ENCODE peak calls at places on chromosomes 13 and 19, in five cellular contexts. X is GF-D8; S is CD4-positive, alpha-beta T cell; G is nephron progenitor cell; U is stimulated activated CD4-positive, alpha-beta T cell treated with anti-CD3 and anti-CD28 coated beads, Interleukin-1b, Interleukin-23, amount 100 ng/mL, for 24 hours. I is an unnamed sample.
A peak's percentile ranks its signal among the peaks of the same experiment; 100 is the strongest.

GRCh38 chr13:44676534-44676933 is 100.4 kb upstream of the TSC22D1 start:
- DNase-seq in X (no peak), S (no peak), G (no peak), U (no peak), I (no peak)

GRCh38 chr13:79307866-79308298 is 98.2 kb downstream of the RBM26 start:
- DNase-seq in X (no peak), S (no peak), G (no peak), U (no peak), I (no peak)

GRCh38 chr13:33383724-33384577 is 98.4 kb upstream of the STARD13 start:
- DNase-seq in X (no peak), S (no peak), G (no peak), U (no peak), I (no peak)

GRCh38 chr13:112911285-112911701 is 57.7 kb upstream of the MCF2L start:
- DNase-seq in X (no peak), S (no peak), G (no peak), U (no peak), I (no peak)

GRCh38 chr19:32647361-32647760 is 27.6 kb downstream of the ANKRD27 start:
- DNase-seq in X (no peak), S (no peak), G (no peak), U (no peak), I (peak; percentile 69)

GRCh38 chr19:13020002-13020414 is 24.7 kb downstream of the NFIX start:
- DNase-seq in X (no peak), S (no peak), G (no peak), U (no peak), I (no peak)

GRCh38 chr19:11191273-11191755 is 6.0 kb downstream of the KANK2 start:
- DNase-seq in X (no peak), S (no peak), G (no peak), U (no peak), I (peak; percentile 71)

GRCh38 chr13:44088911-44089851 is 209.5 kb downstream of the LACC1 start:
- DNase-seq in X (no peak), S (no peak), G (no peak), U (no peak), I (no peak)

GRCh38 chr19:46970815-46971214 is 48.8 kb upstream of the NPAS1 start:
- DNase-seq in X (no peak), S (no peak), G (no peak), U (no peak), I (no peak)

GRCh38 chr13:21849323-21849722 is 178.4 kb downstream of the FGF9 start:
- DNase-seq in X (no peak), S (no peak), G (peak; percentile 6), U (no peak), I (peak; percentile 26)

GRCh38 chr13:99383511-99383921 is 76.3 kb upstream of the GPR183 start:
- DNase-seq in X (no peak), S (no peak), G (no peak), U (no peak), I (no peak)

GRCh38 chr13:24905242-24905641 is 141.3 kb downstream of the RNF17 start:
- DNase-seq in X (peak; percentile 15), S (no peak), G (no peak), U (no peak), I (no peak)

GRCh38 chr19:35404879-35405622 is 34.2 kb downstream of the GPR42 start:
- DNase-seq in X (no peak), S (no peak), G (no peak), U (peak; percentile 3), I (no peak)

GRCh38 chr19:42401365-42402303 is 11.5 kb upstream of the CNFN start:
- DNase-seq in X (no peak), S (peak; percentile 68), G (peak; percentile 89), U (peak; percentile 63), I (peak; percentile 90)

GRCh38 chr19:51000981-51001380 is 423 bp downstream of the KLK8 start:
- DNase-seq in X (no peak), S (no peak), G (no peak), U (no peak), I (no peak)

GRCh38 chr19:23762884-23763711 is 4.4 kb upstream of the ZNF681 start:
- DNase-seq in X (peak; percentile 45), S (peak; percentile 73), G (peak; percentile 87), U (peak; percentile 71), I (peak; percentile 87)

GRCh38 chr19:2923510-2923909 is 21.3 kb downstream of the ZNF77 start:
- DNase-seq in X (no peak), S (no peak), G (no peak), U (no peak), I (no peak)

GRCh38 chr13:108877300-108877699 is 247.9 kb downstream of the MYO16 start:
- DNase-seq in X (no peak), S (no peak), G (no peak), U (no peak), I (no peak)

GRCh38 chr13:89846890-89847585 is 1500.4 kb upstream of the MIR17HG start:
- DNase-seq in X (no peak), S (no peak), G (no peak), U (no peak), I (no peak)

GRCh38 chr13:102870677-102871415 is 25.0 kb downstream of the ERCC5 start:
- DNase-seq in X (no peak), S (peak; percentile 9), G (peak; percentile 62), U (peak; percentile 13), I (peak; percentile 79)

GRCh38 chr19:19618384-19619051 is at the start of gene PBX4:
- DNase-seq in X (peak; percentile 21), S (peak; percentile 99), G (peak; percentile 99), U (peak; percentile 98), I (peak; percentile 99)

GRCh38 chr19:34017024-34017423 is 155.3 kb upstream of the LSM14A start:
- DNase-seq in X (no peak), S (no peak), G (no peak), U (no peak), I (no peak)

GRCh38 chr19:294819-295686 is 3.9 kb upstream of the PLPP2 start:
- DNase-seq in X (no peak), S (peak; percentile 22), G (peak; percentile 75), U (peak; percentile 28), I (peak; percentile 65)

GRCh38 chr19:1624458-1624857 is 19.2 kb upstream of the UQCR11 start:
- DNase-seq in X (no peak), S (peak; percentile 36), G (peak; percentile 72), U (peak; percentile 30), I (peak; percentile 88)

GRCh38 chr13:24834902-24835510 is 71.0 kb downstream of the RNF17 start:
- DNase-seq in X (no peak), S (no peak), G (no peak), U (no peak), I (no peak)

I was measured in SK-N-SH.